ENCODE peak calls at places on chromosomes 1 and 21, in seven cellular contexts. L is immature natural killer cell, A is left ventricle myocardium inferior, T is amygdala, U is RWPE1, X is DMS 273 treated with DMSO at 0.1 percent for 48 hours, Y is T-helper 17 cell. H is an unnamed sample.

GRCh38 chr1:116498789-116499628 is 71.8 kb downstream of the CD58 start:
- DNase-seq in L (peak; percentile 63), A (no peak), T (peak; percentile 23), U (peak; percentile 70), X (peak; percentile 15), Y (no peak), H (no peak)

GRCh38 chr1:65359888-65360287 is 50.5 kb downstream of the DNAJC6 start:
- DNase-seq in L (no peak), A (no peak), T (no peak), U (no peak), X (no peak), Y (no peak), H (no peak)

GRCh38 chr1:59952065-59952464 is 25.5 kb upstream of the CYP2J2 start:
- DNase-seq in L (no peak), A (no peak), T (no peak), U (no peak), X (no peak), Y (no peak), H (no peak)

GRCh38 chr21:16072176-16072575 is 342.4 kb downstream of the USP25 start:
- DNase-seq in L (no peak), A (no peak), T (no peak), U (no peak), X (no peak), Y (no peak), H (no peak)

GRCh38 chr21:45381036-45381787 is 23.8 kb upstream of the COL18A1 start:
- DNase-seq in L (no peak), A (peak; percentile 9), T (no peak), U (no peak), X (no peak), Y (no peak), H (peak; percentile 12)

GRCh38 chr1:212470059-212470458 is 37.3 kb downstream of the NENF start:
- DNase-seq in L (no peak), A (peak; percentile 71), T (peak; percentile 52), U (peak; percentile 71), X (no peak), Y (no peak), H (peak; percentile 88)

GRCh38 chr21:29581393-29581792 is 282.7 kb downstream of the BACH1 start:
- DNase-seq in L (no peak), A (no peak), T (no peak), U (no peak), X (no peak), Y (no peak), H (no peak)

GRCh38 chr1:30417701-30418425 is 305.5 kb downstream of the MATN1 start:
- DNase-seq in L (no peak), A (no peak), T (no peak), U (no peak), X (no peak), Y (no peak), H (no peak)

GRCh38 chr1:162877412-162877811 is 16.4 kb upstream of the CCDC190 start:
- DNase-seq in L (no peak), A (no peak), T (no peak), U (no peak), X (no peak), Y (no peak), H (no peak)

GRCh38 chr1:233707906-233708292 is 94.0 kb downstream of the KCNK1 start:
- DNase-seq in L (no peak), A (no peak), T (no peak), U (no peak), X (no peak), Y (no peak), H (no peak)

GRCh38 chr1:54108156-54108555 is 44.6 kb downstream of the CDCP2 start:
- DNase-seq in L (no peak), A (no peak), T (no peak), U (no peak), X (no peak), Y (no peak), H (no peak)

GRCh38 chr1:244702620-244703019 is 49.7 kb downstream of the DESI2 start:
- DNase-seq in L (no peak), A (no peak), T (no peak), U (no peak), X (no peak), Y (no peak), H (no peak)

GRCh38 chr1:116878804-116879477 is 30.8 kb upstream of the PTGFRN start:
- DNase-seq in L (no peak), A (peak; percentile 52), T (no peak), U (peak; percentile 78), X (peak; percentile 91), Y (peak; percentile 12), H (peak; percentile 33)

GRCh38 chr1:214402583-214403216 is 121.7 kb downstream of the SMYD2 start:
- DNase-seq in L (no peak), A (no peak), T (no peak), U (no peak), X (no peak), Y (no peak), H (no peak)

GRCh38 chr1:177306981-177307380 is 136.2 kb downstream of the BRINP2 start:
- DNase-seq in L (no peak), A (no peak), T (no peak), U (no peak), X (no peak), Y (no peak), H (no peak)

GRCh38 chr1:225813250-225813964 is 3.5 kb downstream of the EPHX1 start:
- DNase-seq in L (no peak), A (peak; percentile 68), T (no peak), U (peak; percentile 49), X (no peak), Y (no peak), H (peak; percentile 73)

GRCh38 chr1:23387494-23387893 is 17.9 kb upstream of the ZNF436 start:
- DNase-seq in L (no peak), A (no peak), T (no peak), U (no peak), X (no peak), Y (no peak), H (no peak)

GRCh38 chr1:2192031-2192995 is 2.3 kb downstream of the FAAP20 start:
- DNase-seq in L (no peak), A (no peak), T (no peak), U (no peak), X (no peak), Y (no peak), H (no peak)

GRCh38 chr1:154831470-154831869 is 38.6 kb downstream of the KCNN3 start:
- DNase-seq in L (no peak), A (no peak), T (no peak), U (no peak), X (no peak), Y (no peak), H (no peak)

GRCh38 chr1:169538998-169539871 is 47.0 kb downstream of the F5 start:
- DNase-seq in L (no peak), A (no peak), T (no peak), U (peak; percentile 71), X (no peak), Y (no peak), H (no peak)

GRCh38 chr1:90000934-90001676 is 6.2 kb downstream of the ZNF326 start:
- DNase-seq in L (no peak), A (no peak), T (no peak), U (no peak), X (peak; percentile 15), Y (no peak), H (no peak)

GRCh38 chr1:170619167-170620030 is 44.5 kb upstream of the PRRX1 start:
- DNase-seq in L (no peak), A (no peak), T (no peak), U (no peak), X (no peak), Y (no peak), H (no peak)

GRCh38 chr1:81824759-81825158 is 24.0 kb downstream of the ADGRL2 start:
- DNase-seq in L (no peak), A (no peak), T (no peak), U (no peak), X (no peak), Y (no peak), H (no peak)

GRCh38 chr1:19640363-19641316 is 3.5 kb upstream of the NBL1 start:
- DNase-seq in L (no peak), A (no peak), T (no peak), U (peak; percentile 72), X (peak; percentile 82), Y (no peak), H (no peak)

GRCh38 chr1:168256164-168256563 is 24.5 kb upstream of the TBX19 start:
- DNase-seq in L (no peak), A (no peak), T (no peak), U (no peak), X (no peak), Y (no peak), H (no peak)

GRCh38 chr1:53379662-53380002 is 51.8 kb upstream of the LRP8 start:
- DNase-seq in L (no peak), A (no peak), T (no peak), U (no peak), X (no peak), Y (no peak), H (no peak)

GRCh38 chr1:48003741-48004503 is 6.7 kb upstream of the TRABD2B start:
- DNase-seq in L (no peak), A (no peak), T (no peak), U (no peak), X (peak; percentile 81), Y (no peak), H (no peak)

GRCh38 chr1:58162952-58163550 is 383.5 kb downstream of the OMA1 start:
- DNase-seq in L (peak; percentile 1), A (peak; percentile 33), T (peak; percentile 2), U (peak; percentile 28), X (no peak), Y (no peak), H (peak; percentile 59)

GRCh38 chr1:24761582-24761981 is 16.3 kb downstream of the CLIC4 start:
- DNase-seq in L (no peak), A (no peak), T (no peak), U (no peak), X (no peak), Y (no peak), H (no peak)

GRCh38 chr1:185369786-185370185 is 52.7 kb upstream of the IVNS1ABP start:
- DNase-seq in L (no peak), A (no peak), T (no peak), U (no peak), X (no peak), Y (no peak), H (no peak)

GRCh38 chr21:25639922-25640670 is 1.0 kb downstream of the JAM2 start:
- DNase-seq in L (no peak), A (peak; percentile 38), T (no peak), U (no peak), X (no peak), Y (no peak), H (peak; percentile 45)

GRCh38 chr1:60133848-60134247 is 60.3 kb upstream of the C1orf87 start:
- DNase-seq in L (no peak), A (no peak), T (no peak), U (no peak), X (peak; percentile 93), Y (no peak), H (no peak)

GRCh38 chr1:75203415-75204277 is 69.5 kb downstream of the LHX8 start:
- DNase-seq in L (no peak), A (no peak), T (no peak), U (peak; percentile 57), X (peak; percentile 13), Y (no peak), H (no peak)

GRCh38 chr1:198352975-198353695 is 187.3 kb downstream of the ATP6V1G3 start:
- DNase-seq in L (no peak), A (no peak), T (no peak), U (no peak), X (no peak), Y (no peak), H (no peak)

GRCh38 chr1:46544561-46545240 is 6.7 kb downstream of the KNCN start:
- DNase-seq in L (no peak), A (no peak), T (no peak), U (no peak), X (no peak), Y (no peak), H (peak; percentile 9)

GRCh38 chr1:74502432-74502831 is 10.0 kb downstream of the LRRC53 start:
- DNase-seq in L (no peak), A (no peak), T (no peak), U (peak; percentile 2), X (no peak), Y (no peak), H (no peak)

GRCh38 chr1:20729155-20729931 is 3.2 kb downstream of the SH2D5 start:
- DNase-seq in L (no peak), A (no peak), T (no peak), U (no peak), X (no peak), Y (no peak), H (no peak)

GRCh38 chr1:22275626-22276395 is 132.9 kb upstream of the WNT4 start:
- DNase-seq in L (peak; percentile 3), A (no peak), T (no peak), U (peak; percentile 42), X (no peak), Y (no peak), H (peak; percentile 40)

H was measured in left cardiac atrium.